ENCODE peak calls at places on chromosome 2, in nine cellular contexts. S, N, K, O, V, E, X, L and F are unnamed samples.

GRCh38 chr2:106638609-106639008 is 151.4 kb downstream of the CD8B2 start:
- DNase-seq in V (no peak), N (no peak), O (no peak), X (no peak), L (no peak), E (no peak), S (no peak), K (no peak), F (no peak)

GRCh38 chr2:169476459-169476858 is 2.8 kb upstream of the BBS5 start:
- DNase-seq in X (no peak), K (no peak), O (no peak), V (no peak), L (no peak), E (no peak), N (peak), S (no peak), F (no peak)

GRCh38 chr2:42954227-42954962 is 162.0 kb upstream of the HAAO start:
- DNase-seq in N (no peak), O (no peak), E (no peak), X (peak), V (no peak), L (no peak), S (no peak), K (no peak), F (no peak)

GRCh38 chr2:84832772-84833461 is 48.0 kb downstream of the TRABD2A start:
- DNase-seq in E (peak), V (peak), X (peak), K (no peak), L (no peak), N (no peak), S (no peak), O (peak), F (no peak)

GRCh38 chr2:121476714-121477113 is 54.0 kb upstream of the RNU4ATAC start:
- DNase-seq in S (no peak), X (no peak), L (no peak), N (no peak), E (peak), K (no peak), V (no peak), O (no peak), F (no peak)

GRCh38 chr2:57796527-57796926 is 250.1 kb upstream of the VRK2 start:
- DNase-seq in X (no peak), V (no peak), O (no peak), S (no peak), N (no peak), K (no peak), L (no peak), E (no peak), F (no peak)

GRCh38 chr2:54396107-54396506 is 60.0 kb upstream of the SPTBN1 start:
- DNase-seq in X (peak), E (peak), O (peak), V (no peak), L (no peak), N (peak), K (no peak), S (no peak), F (no peak)

GRCh38 chr2:85648619-85649018 is 19.4 kb downstream of the SFTPB start:
- DNase-seq in N (peak), L (no peak), S (no peak), E (peak), O (peak), K (no peak), X (peak), V (no peak), F (no peak)